ENCODE peak calls at places on chromosomes 6 and 20, in four cellular contexts. One of them, this sample, is unnamed.

GRCh38 chr20:17653835-17654648 is 28.0 kb downstream of the RRBP1 start:
- DNase-seq in T-helper 2 cell: no peak
- DNase-seq in choroid plexus epithelial cell: no peak
- DNase-seq in GM23248: no peak
- DNase-seq in this sample: no peak

GRCh38 chr6:83429857-83430605 is 820 bp downstream of the ME1 start:
- DNase-seq in T-helper 2 cell: no peak
- DNase-seq in choroid plexus epithelial cell: peak
- DNase-seq in GM23248: peak
- DNase-seq in this sample: no peak

GRCh38 chr6:170034294-170034693 is 256.6 kb downstream of the DLL1 start:
- DNase-seq in T-helper 2 cell: no peak
- DNase-seq in choroid plexus epithelial cell: no peak
- DNase-seq in GM23248: no peak
- DNase-seq in this sample: no peak

GRCh38 chr6:16401868-16402267 is 163.5 kb downstream of the GMPR start:
- DNase-seq in T-helper 2 cell: no peak
- DNase-seq in choroid plexus epithelial cell: peak
- DNase-seq in GM23248: no peak
- DNase-seq in this sample: no peak

GRCh38 chr6:10880366-10880765 is 1.5 kb downstream of the GCM2 start:
- DNase-seq in T-helper 2 cell: no peak
- DNase-seq in choroid plexus epithelial cell: no peak
- DNase-seq in GM23248: peak
- DNase-seq in this sample: no peak

GRCh38 chr20:4325548-4326187 is 310.3 kb upstream of the RNF24 start:
- DNase-seq in T-helper 2 cell: no peak
- DNase-seq in choroid plexus epithelial cell: no peak
- DNase-seq in GM23248: no peak
- DNase-seq in this sample: no peak

GRCh38 chr20:37803476-37804307 is 99.2 kb upstream of the VSTM2L start:
- DNase-seq in T-helper 2 cell: no peak
- DNase-seq in choroid plexus epithelial cell: no peak
- DNase-seq in GM23248: no peak
- DNase-seq in this sample: no peak

GRCh38 chr6:46221221-46221793 is 50.5 kb upstream of the ENPP5 start:
- DNase-seq in T-helper 2 cell: no peak
- DNase-seq in choroid plexus epithelial cell: peak
- DNase-seq in GM23248: peak
- DNase-seq in this sample: peak

GRCh38 chr6:141548969-141549368 is 583.8 kb upstream of the GJE1 start:
- DNase-seq in T-helper 2 cell: no peak
- DNase-seq in choroid plexus epithelial cell: peak
- DNase-seq in GM23248: peak
- DNase-seq in this sample: no peak

GRCh38 chr6:26205625-26206574 is 118.7 kb downstream of the HFE start:
- DNase-seq in T-helper 2 cell: peak
- DNase-seq in choroid plexus epithelial cell: peak
- DNase-seq in GM23248: peak
- DNase-seq in this sample: no peak